ENCODE peak calls at places on chromosomes 2 and 18, in nine cellular contexts. K, U, H, R, Z, P, D, O and F are unnamed samples.

GRCh38 chr2:9463698-9464034 is 10.7 kb upstream of the IAH1 start:
- DNase-seq in K (no peak), U (no peak), H (no peak), R (no peak), Z (no peak), P (peak; percentile 37), D (no peak), O (no peak), F (no peak)

GRCh38 chr2:212005077-212005671 is 533.4 kb downstream of the ERBB4 start:
- DNase-seq in K (no peak), U (no peak), H (no peak), R (no peak), Z (no peak), P (peak; percentile 41), D (peak; percentile 57), O (no peak), F (peak; percentile 55)

GRCh38 chr2:241884951-241885700 is 15.6 kb downstream of the RTP5 start:
- DNase-seq in K (no peak), U (no peak), H (no peak), R (no peak), Z (no peak), P (no peak), D (no peak), O (no peak), F (no peak)

GRCh38 chr2:9228088-9228751 is 21.6 kb downstream of the ASAP2 start:
- DNase-seq in K (no peak), U (no peak), H (no peak), R (no peak), Z (no peak), P (no peak), D (no peak), O (no peak), F (no peak)

GRCh38 chr2:228016402-228016801 is 145.0 kb downstream of the DAW1 start:
- DNase-seq in K (no peak), U (no peak), H (no peak), R (no peak), Z (no peak), P (no peak), D (no peak), O (no peak), F (no peak)

GRCh38 chr2:60456115-60456770 is 97.2 kb downstream of the BCL11A start:
- DNase-seq in K (no peak), U (no peak), H (no peak), R (no peak), Z (no peak), P (no peak), D (no peak), O (no peak), F (no peak)

GRCh38 chr2:111671426-111672150 is 212.4 kb downstream of the ANAPC1 start:
- DNase-seq in K (no peak), U (no peak), H (peak; percentile 35), R (peak; percentile 48), Z (peak; percentile 79), P (peak; percentile 35), D (no peak), O (no peak), F (peak; percentile 43)

GRCh38 chr2:48724278-48724677 is 31.2 kb downstream of the LHCGR start:
- DNase-seq in K (no peak), U (no peak), H (no peak), R (no peak), Z (no peak), P (no peak), D (no peak), O (no peak), F (no peak)

DNA sequence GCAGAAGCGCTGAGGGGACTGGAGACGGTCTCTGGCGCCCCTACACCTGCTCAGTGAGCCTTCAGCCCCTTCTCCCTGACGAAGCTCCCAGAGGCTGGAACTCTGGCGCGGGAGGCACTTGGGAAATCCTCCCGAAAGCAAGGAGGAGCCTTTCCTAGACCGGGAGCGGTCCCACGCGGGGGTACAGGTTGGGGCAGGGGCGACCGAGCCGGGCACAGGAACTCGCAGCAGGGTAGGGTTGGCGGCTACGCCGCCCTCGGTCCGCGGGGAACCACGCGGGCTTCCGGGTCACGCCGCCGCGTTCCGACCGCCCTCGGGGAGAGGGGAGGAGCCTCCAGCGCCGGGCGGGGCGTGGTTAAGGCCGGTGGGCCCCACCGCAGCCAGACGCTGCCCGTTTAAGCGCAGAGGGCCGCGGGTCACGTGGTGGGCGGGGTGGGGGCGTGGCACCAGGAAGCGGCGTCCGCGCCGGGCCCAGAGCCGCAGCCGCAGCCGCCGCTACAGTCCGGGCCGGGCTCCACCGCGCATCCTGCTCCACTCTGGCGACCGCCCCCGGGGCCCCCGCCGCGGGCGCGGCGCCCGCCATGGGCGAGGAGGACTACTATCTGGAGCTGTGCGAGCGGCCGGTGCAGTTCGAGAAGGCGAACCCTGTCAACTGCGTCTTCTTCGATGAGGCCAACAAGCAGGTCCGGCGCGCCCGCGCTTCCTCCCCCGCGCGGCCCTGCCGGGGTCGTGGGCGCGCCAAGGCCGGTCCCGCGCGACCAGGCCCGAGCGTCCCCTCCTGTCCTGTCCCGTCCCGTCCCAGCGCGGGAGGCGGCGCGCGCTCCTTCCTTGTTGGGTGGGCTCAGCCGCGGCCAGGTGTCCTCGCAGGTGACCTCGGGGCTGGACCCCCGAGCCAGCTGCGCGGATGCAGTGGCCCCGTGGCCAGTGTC is at the start of gene RMC1:
- DNase-seq in K (peak; percentile 98), U (peak; percentile 93), H (peak; percentile 93), R (peak; percentile 98), Z (peak; percentile 97), P (peak; percentile 96), D (peak; percentile 81), O (peak; percentile 94), F (peak; percentile 95)
- TF ChIP-seq CTCF in K (peak; percentile 53), U (no peak), H (peak; percentile 10), R (no peak), Z (peak; percentile 16), P (peak; percentile 58), D (no peak), O (no peak), F (peak; percentile 21)

GRCh38 chr18:69890558-69890957 is 57.1 kb downstream of the CD226 start:
- DNase-seq in K (no peak), U (no peak), H (no peak), R (no peak), Z (no peak), P (no peak), D (no peak), O (no peak), F (no peak)

GRCh38 chr18:69898241-69898861 is 49.3 kb downstream of the CD226 start:
- DNase-seq in K (no peak), U (no peak), H (no peak), R (no peak), Z (no peak), P (no peak), D (no peak), O (peak; percentile 31), F (no peak)

GRCh38 chr18:69897397-69898108 is 50.1 kb downstream of the CD226 start:
- DNase-seq in K (no peak), U (no peak), H (no peak), R (no peak), Z (no peak), P (no peak), D (no peak), O (no peak), F (no peak)

GRCh38 chr18:69895081-69896047 is 52.3 kb downstream of the CD226 start:
- DNase-seq in K (no peak), U (no peak), H (no peak), R (no peak), Z (no peak), P (no peak), D (no peak), O (no peak), F (no peak)

DNA sequence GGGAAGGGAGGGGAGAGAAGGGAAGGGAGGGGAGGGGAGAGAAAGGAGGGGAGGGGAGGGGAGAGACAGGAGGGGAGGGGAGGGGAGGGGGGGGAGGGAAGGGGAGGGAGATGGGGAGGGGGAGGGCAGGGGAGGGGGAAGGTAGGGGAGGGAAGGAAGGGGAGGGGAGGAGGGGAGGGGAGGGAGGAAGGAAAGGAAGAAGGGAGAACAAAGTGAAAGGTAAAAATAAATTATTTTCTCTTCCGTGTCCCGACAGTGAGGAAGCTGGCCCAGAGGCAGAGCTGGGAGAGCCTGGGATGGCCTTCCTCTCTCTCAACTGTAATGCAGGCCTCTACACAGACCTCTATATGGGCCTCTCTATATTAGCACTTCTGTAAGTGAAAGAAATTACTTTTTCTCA is 53.2 kb downstream of the CD226 start:
- DNase-seq in K (no peak), U (no peak), H (no peak), R (no peak), Z (no peak), P (no peak), D (no peak), O (no peak), F (no peak)
- H3K27ac ChIP-seq in K (no peak overlapping the region), U (no peak overlapping the region), H (no peak overlapping the region), R (no peak overlapping the region), Z (no peak overlapping the region), P (no peak overlapping the region), D (no peak overlapping the region), O (no peak overlapping the region), F (no peak overlapping the region)

GRCh38 chr2:204157684-204158083 is 221.1 kb downstream of the ICOS start:
- DNase-seq in K (no peak), U (no peak), H (no peak), R (no peak), Z (no peak), P (no peak), D (no peak), O (no peak), F (no peak)

DNA sequence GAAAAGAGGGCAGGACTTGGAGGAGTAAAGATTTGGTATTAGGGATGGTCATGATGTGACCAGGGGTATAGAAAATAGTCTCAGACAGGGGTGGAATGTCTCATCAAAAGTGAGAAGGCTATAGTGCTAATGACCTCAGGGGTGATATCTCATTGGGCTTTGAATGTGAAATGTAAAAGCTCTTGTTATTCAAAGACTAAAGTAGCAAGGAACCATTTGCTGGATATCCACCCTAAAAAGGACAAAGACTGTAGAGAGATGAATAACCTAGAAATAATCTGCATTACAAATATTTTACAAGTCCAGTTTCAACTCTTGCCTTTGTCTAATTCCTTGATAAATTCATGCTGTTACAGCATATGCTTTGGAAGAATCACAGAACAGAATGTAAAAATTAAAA is 224.4 kb downstream of the ICOS start:
- DNase-seq in K (no peak), U (no peak), H (no peak), R (no peak), Z (no peak), P (no peak), D (no peak), O (no peak), F (no peak)
- H3K4me1 ChIP-seq in K (no peaks in the 10 kb centered on the region), U (no peaks in the 10 kb centered on the region), H (no peaks in the 10 kb centered on the region), R (no peaks in the 10 kb centered on the region), Z (no peaks in the 10 kb centered on the region), P (no peaks in the 10 kb centered on the region), D (no peaks in the 10 kb centered on the region), O (no peaks in the 10 kb centered on the region), F (no peaks in the 10 kb centered on the region)

GRCh38 chr2:68441179-68441993 is 25.7 kb downstream of the FBXO48 start:
- DNase-seq in K (peak; percentile 73), U (peak; percentile 71), H (peak; percentile 60), R (peak; percentile 86), Z (peak; percentile 88), P (peak; percentile 99), D (peak; percentile 82), O (peak; percentile 93), F (peak; percentile 82)

GRCh38 chr2:68436270-68436669 is 30.8 kb downstream of the FBXO48 start:
- DNase-seq in K (no peak), U (no peak), H (no peak), R (no peak), Z (no peak), P (no peak), D (no peak), O (no peak), F (no peak)

GRCh38 chr2:68447118-68447517 is 20.0 kb downstream of the FBXO48 start:
- DNase-seq in K (no peak), U (no peak), H (no peak), R (no peak), Z (no peak), P (no peak), D (no peak), O (no peak), F (no peak)

GRCh38 chr2:68438455-68439303 is 28.4 kb downstream of the FBXO48 start:
- DNase-seq in K (no peak), U (no peak), H (no peak), R (no peak), Z (no peak), P (no peak), D (no peak), O (no peak), F (no peak)

DNA sequence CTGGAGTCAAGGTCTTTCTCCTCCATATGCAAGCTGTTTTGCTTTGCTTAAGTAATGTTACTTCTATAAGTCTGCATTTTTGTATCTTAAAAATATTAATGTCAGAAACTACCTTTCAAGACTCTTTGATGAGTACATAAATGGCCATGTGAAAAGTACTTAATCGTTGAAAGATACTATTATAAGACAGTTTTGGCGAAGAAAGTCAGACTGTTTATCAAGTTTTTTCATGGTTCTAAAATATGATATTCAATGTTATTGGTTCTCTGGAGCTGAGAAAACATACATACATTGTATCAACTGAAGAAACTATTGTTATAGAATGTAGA is 25.1 kb downstream of the FBXO48 start:
- DNase-seq in K (no peak), U (no peak), H (no peak), R (no peak), Z (no peak), P (no peak), D (no peak), O (no peak), F (no peak)
- TF ChIP-seq CTCF in K (no peak), U (no peak), H (no peak), R (peak; percentile 4), Z (no peak), P (peak; percentile 31), D (no peak), O (no peak), F (no peak)